ENCODE peak calls at places on chromosomes 13 and 19, in ten cellular contexts. F is AG10803, Q is neural progenitor cell, K is PC-9, C is fibroblast of the aortic adventitia, A is GM23338, Z is lower lobe of right lung, X is cardiac fibroblast, B is DND-41, S is uterus. V is an unnamed sample.

GRCh38 chr13:90801621-90802020 is 545.9 kb upstream of the MIR17HG start:
- DNase-seq in C (no peak), Z (no peak), B (no peak), Q (peak), X (no peak), F (no peak), A (no peak), K (no peak), S (no peak), V (no peak)

GRCh38 chr19:35743640-35744306 is 1.4 kb downstream of the U2AF1L4 start:
- DNase-seq in Z (no peak), X (no peak), A (no peak), Q (no peak), C (no peak), B (no peak), K (no peak), F (no peak), S (no peak), V (no peak)

GRCh38 chr13:47661076-47661475 is 340.0 kb downstream of the SUCLA2 start:
- DNase-seq in F (peak), Z (no peak), C (peak), S (no peak), K (no peak), A (no peak), Q (no peak), B (no peak), X (peak), V (no peak)

GRCh38 chr13:83865161-83866137 is 16.8 kb downstream of the SLITRK1 start:
- DNase-seq in Z (no peak), Q (no peak), S (no peak), K (no peak), F (no peak), C (no peak), B (no peak), A (no peak), X (no peak), V (no peak)

GRCh38 chr13:103275079-103275478 is 208.9 kb upstream of the SLC10A2 start:
- DNase-seq in Z (no peak), Q (no peak), A (no peak), X (no peak), B (no peak), S (no peak), C (no peak), F (no peak), K (no peak), V (no peak)

GRCh38 chr13:50650936-50651638 is 192.4 kb downstream of the DLEU7 start:
- DNase-seq in B (peak), K (no peak), X (no peak), A (no peak), Q (no peak), F (peak), Z (no peak), C (peak), S (no peak), V (no peak)

GRCh38 chr19:51066393-51066792 is 1.5 kb upstream of the KLK13 start:
- DNase-seq in Z (no peak), K (no peak), F (no peak), S (no peak), C (no peak), X (no peak), Q (no peak), B (no peak), A (no peak), V (no peak)

GRCh38 chr19:42422576-42423461 is 4.4 kb downstream of the LIPE start:
- DNase-seq in Q (no peak), F (no peak), X (no peak), C (peak), S (no peak), B (no peak), A (peak), K (no peak), Z (no peak), V (no peak)

GRCh38 chr13:60572855-60573254 is 175.8 kb downstream of the TDRD3 start:
- DNase-seq in C (no peak), A (peak), F (no peak), Z (no peak), S (no peak), K (no peak), Q (peak), X (no peak), B (no peak), V (no peak)

GRCh38 chr13:79457948-79458347 is 23.0 kb upstream of the NDFIP2 start:
- DNase-seq in B (no peak), X (peak), Q (no peak), K (no peak), Z (no peak), F (peak), A (no peak), C (peak), S (no peak), V (no peak)

GRCh38 chr13:26721251-26721939 is 39.2 kb downstream of the GPR12 start:
- DNase-seq in A (no peak), X (no peak), Z (no peak), S (no peak), C (no peak), Q (no peak), B (peak), F (no peak), K (no peak), V (peak)

GRCh38 chr19:40642757-40643325 is 41.7 kb downstream of the LTBP4 start:
- DNase-seq in F (peak), Q (no peak), A (no peak), S (no peak), X (peak), B (no peak), C (peak), Z (no peak), K (no peak), V (no peak)

GRCh38 chr19:49491030-49491803 is 3.8 kb downstream of the RPL13A start:
- DNase-seq in Q (peak), A (no peak), F (no peak), B (no peak), S (no peak), Z (no peak), X (no peak), C (no peak), K (no peak), V (no peak)

GRCh38 chr19:49490287-49491029 is 3.0 kb downstream of the RPL13A start:
- DNase-seq in S (no peak), A (no peak), Z (no peak), Q (no peak), B (no peak), F (no peak), X (no peak), K (no peak), C (no peak), V (no peak)

GRCh38 chr19:49488863-49489537 is 1.6 kb downstream of the RPL13A start:
- DNase-seq in X (no peak), C (no peak), A (no peak), Z (no peak), S (no peak), F (no peak), Q (peak), B (no peak), K (no peak), V (no peak)

GRCh38 chr19:49488046-49488862 is 846 bp downstream of the RPL13A start:
- DNase-seq in Q (peak), K (no peak), A (no peak), C (no peak), B (no peak), Z (no peak), S (no peak), F (no peak), X (no peak), V (no peak)

DNA sequence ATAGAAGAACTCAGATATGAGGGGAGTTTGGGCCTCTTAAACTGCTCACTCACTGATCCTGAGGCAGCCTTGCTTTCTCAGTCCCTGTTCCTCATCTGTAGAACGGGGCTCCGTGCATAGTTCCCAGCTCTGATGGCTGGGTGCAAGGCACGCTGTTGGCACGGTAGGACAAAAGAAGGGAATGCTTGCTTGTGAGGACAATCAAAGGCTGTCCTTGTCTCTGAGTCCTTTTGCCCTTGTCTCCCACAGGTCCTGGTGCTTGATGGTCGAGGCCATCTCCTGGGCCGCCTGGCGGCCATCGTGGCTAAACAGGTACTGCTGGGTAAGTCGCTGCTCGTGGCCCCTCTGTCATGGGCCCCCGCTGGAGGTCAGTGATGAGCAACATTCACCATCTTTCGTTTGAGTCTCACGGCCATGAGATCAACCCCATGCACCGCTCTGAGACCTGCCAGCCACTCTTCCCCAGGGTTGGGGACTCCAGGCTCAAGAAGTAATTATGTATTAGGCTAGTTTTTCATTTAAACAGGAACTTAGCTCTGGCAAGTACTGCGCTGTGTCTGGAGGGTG is 2.3 kb downstream of the RPL13A start:
- DNase-seq in Q (peak), Z (no peak), K (no peak), C (no peak), F (no peak), B (no peak), A (no peak), S (no peak), X (no peak), V (no peak)
- H3K4me3 ChIP-seq in Q (peak), Z (peak), K (peak), C (peak), F (peak), B (peak), A (peak), S (no peak), X (peak), V (peak)

GRCh38 chr19:49639401-49640112 is 386 bp downstream of the RRAS start:
- DNase-seq in A (peak), F (no peak), C (no peak), B (peak), S (peak), Z (no peak), X (no peak), Q (peak), K (no peak), V (no peak)

GRCh38 chr19:49641688-49642487 is at the start of gene SCAF1:
- DNase-seq in Z (peak), C (peak), K (peak), S (peak), A (peak), F (peak), Q (peak), X (peak), B (peak), V (peak)

GRCh38 chr19:49643466-49643865 is 1.5 kb downstream of the SCAF1 start:
- DNase-seq in K (no peak), Q (no peak), S (no peak), F (no peak), Z (no peak), B (no peak), X (no peak), A (no peak), C (no peak), V (no peak)

GRCh38 chr19:49640113-49640898 is at the start of gene RRAS:
- DNase-seq in F (peak), K (peak), X (peak), A (peak), Z (peak), Q (peak), B (peak), C (peak), S (peak), V (peak)

DNA sequence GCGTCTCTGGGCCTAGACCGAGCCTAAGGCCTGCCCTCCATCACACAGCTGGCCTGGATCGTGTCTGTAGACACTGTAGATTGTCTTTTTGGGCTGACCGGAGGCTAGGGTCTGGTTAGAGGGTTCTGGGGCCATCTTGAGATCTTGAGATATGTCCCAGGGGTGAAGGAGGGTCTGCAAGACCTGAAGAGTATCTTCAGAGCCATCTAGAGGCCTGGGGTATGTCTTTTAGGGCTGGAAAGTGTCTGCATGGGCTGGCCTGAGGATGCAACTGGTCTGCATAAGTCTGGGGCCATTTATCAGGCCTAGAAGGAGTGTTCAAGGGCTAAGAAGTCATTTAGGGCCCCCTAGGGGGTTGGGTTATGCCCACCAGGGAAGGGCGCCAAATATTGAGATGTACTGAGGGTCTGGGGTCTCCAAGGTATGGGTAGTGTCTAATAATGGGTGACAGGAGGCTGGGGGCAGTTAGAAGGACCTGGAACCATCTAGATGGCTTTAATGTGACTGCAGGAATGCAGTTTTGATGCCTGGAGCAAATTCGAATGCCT is 553 bp downstream of the SCAF1 start:
- DNase-seq in Z (no peak), X (no peak), K (no peak), Q (no peak), S (no peak), A (peak), B (no peak), F (no peak), C (no peak), V (no peak)
- TF ChIP-seq CTCF in Z (no peak), X (no peak), K (no peak), Q (no peak), S (no peak), A (peak), B (no peak), F (no peak), C (no peak), V (no peak)

GRCh38 chr19:10295847-10296591 is 6.3 kb downstream of the ICAM5 start:
- DNase-seq in B (no peak), K (no peak), Z (no peak), F (no peak), A (peak), X (no peak), S (no peak), Q (peak), C (no peak), V (no peak)
- H3K4me3 ChIP-seq in B (no peak), K (no peak), Z (peak), F (no peak), A (peak), X (peak), S (no peak), Q (peak), C (no peak), V (peak)

GRCh38 chr13:63075126-63075525 is 1659.5 kb upstream of the PCDH20 start:
- DNase-seq in S (no peak), C (no peak), F (no peak), A (no peak), Q (no peak), Z (no peak), B (no peak), K (no peak), X (no peak), V (no peak)
- TF ChIP-seq CTCF in S (no peak), C (no peak), F (no peak), A (no peak), Q (no peak), Z (no peak), B (no peak), K (no peak), X (no peak), V (no peak)

DNA sequence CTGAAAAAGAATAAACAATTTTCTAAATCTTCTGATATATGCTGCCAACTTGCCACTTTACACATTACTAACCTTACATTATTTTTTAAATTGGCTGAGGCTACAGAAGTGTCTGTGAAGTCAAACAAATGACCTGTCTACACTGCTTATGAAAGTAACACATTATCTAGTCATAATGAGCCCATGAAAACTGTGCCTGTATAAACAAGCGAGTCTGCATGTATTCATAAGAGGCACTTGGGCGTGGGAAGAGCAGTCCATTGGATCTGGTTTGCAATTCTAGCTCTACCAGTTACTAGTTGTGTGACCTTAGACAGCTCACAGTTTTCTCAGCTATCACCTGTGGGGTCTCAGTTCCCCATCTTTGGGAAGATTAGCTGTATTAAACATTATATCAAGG is 3.1 kb downstream of the VPS36 start:
- DNase-seq in C (no peak), X (no peak), B (no peak), A (no peak), F (no peak), Q (no peak), Z (no peak), K (no peak), S (no peak), V (no peak)
- H3K4me3 ChIP-seq in C (no peak), X (no peak), B (no peak), A (no peak), F (no peak), Q (no peak), Z (no peak), K (no peak), S (no peak), V (no peak)

DNA sequence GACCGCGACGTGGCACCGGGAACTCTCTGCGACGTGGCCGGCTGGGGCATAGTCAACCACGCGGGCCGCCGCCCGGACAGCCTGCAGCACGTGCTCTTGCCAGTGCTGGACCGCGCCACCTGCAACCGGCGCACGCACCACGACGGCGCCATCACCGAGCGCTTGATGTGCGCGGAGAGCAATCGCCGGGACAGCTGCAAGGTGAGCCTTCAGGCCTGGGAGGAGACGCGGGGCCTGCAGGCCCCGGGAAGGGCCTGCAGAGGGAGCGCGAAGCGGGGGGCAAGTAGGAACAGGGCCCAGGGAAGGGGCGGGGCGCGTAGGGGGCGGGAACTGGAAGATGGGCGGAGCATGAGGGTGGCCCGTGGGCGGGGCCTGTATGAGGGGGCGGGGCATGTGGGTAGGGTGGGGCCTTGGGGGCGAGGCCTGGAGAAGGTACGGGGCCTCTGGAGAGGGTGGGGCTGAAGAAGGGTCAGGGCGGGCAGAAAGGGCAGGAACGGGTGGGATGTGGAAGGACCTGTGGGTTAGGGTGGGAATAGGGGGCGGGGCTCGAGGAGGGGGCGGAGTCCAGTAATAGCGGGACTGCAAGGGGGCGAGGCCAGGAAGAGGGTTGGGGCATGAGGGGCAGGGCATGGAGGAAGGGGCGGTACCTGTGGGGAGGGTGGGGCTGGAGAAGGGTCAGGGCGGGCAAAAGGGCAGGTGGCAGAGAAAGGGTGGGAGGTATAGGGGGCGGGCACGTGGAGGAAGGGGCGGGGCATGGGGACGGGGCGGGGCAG is 2.5 kb downstream of the CFD start:
- DNase-seq in K (no peak), Z (peak), C (no peak), A (peak), B (peak), X (peak), S (no peak), F (no peak), Q (peak), V (no peak)
- TF ChIP-seq CTCF in K (no peak), Z (no peak), C (peak), A (peak), B (no peak), X (no peak), S (no peak), F (no peak), Q (peak), V (no peak)

V was measured in coronary artery.